ENCODE peak calls at places on chromosome 18, in seven cellular contexts. One of them, this sample, is unnamed.

GRCh38 chr18:33051397-33051796 is 278.6 kb upstream of the KLHL14 start:
- DNase-seq in kidney epithelial cell: no peak
- DNase-seq in HFF-Myc: no peak
- DNase-seq in body of pancreas: peak; percentile 36
- DNase-seq in Peyer's patch: no peak
- DNase-seq in fibroblast of pulmonary artery: peak; percentile 17
- DNase-seq in astrocyte of the spinal cord: no peak
- DNase-seq in this sample: peak; percentile 0

GRCh38 chr18:62499263-62499650 is 23.6 kb upstream of the ZCCHC2 start:
- DNase-seq in kidney epithelial cell: no peak
- DNase-seq in HFF-Myc: no peak
- DNase-seq in body of pancreas: no peak
- DNase-seq in Peyer's patch: no peak
- DNase-seq in fibroblast of pulmonary artery: no peak
- DNase-seq in astrocyte of the spinal cord: no peak
- DNase-seq in this sample: no peak

GRCh38 chr18:21389903-21390302 is 147.9 kb downstream of the GREB1L start:
- DNase-seq in kidney epithelial cell: no peak
- DNase-seq in HFF-Myc: no peak
- DNase-seq in body of pancreas: no peak
- DNase-seq in Peyer's patch: no peak
- DNase-seq in fibroblast of pulmonary artery: no peak
- DNase-seq in astrocyte of the spinal cord: no peak
- DNase-seq in this sample: no peak

GRCh38 chr18:75135158-75135725 is 73.7 kb downstream of the PTGR3 start:
- DNase-seq in kidney epithelial cell: no peak
- DNase-seq in HFF-Myc: no peak
- DNase-seq in body of pancreas: no peak
- DNase-seq in Peyer's patch: no peak
- DNase-seq in fibroblast of pulmonary artery: no peak
- DNase-seq in astrocyte of the spinal cord: no peak
- DNase-seq in this sample: no peak

GRCh38 chr18:60259052-60259681 is 113.4 kb downstream of the MC4R start:
- DNase-seq in kidney epithelial cell: no peak
- DNase-seq in HFF-Myc: peak; percentile 4
- DNase-seq in body of pancreas: no peak
- DNase-seq in Peyer's patch: no peak
- DNase-seq in fibroblast of pulmonary artery: peak; percentile 50
- DNase-seq in astrocyte of the spinal cord: peak; percentile 51
- DNase-seq in this sample: peak; percentile 13

GRCh38 chr18:41809652-41810051 is 145.4 kb upstream of the PIK3C3 start:
- DNase-seq in kidney epithelial cell: no peak
- DNase-seq in HFF-Myc: no peak
- DNase-seq in body of pancreas: no peak
- DNase-seq in Peyer's patch: no peak
- DNase-seq in fibroblast of pulmonary artery: peak; percentile 1
- DNase-seq in astrocyte of the spinal cord: no peak
- DNase-seq in this sample: no peak

GRCh38 chr18:1383465-1383864 is 478.8 kb downstream of the ADCYAP1 start:
- DNase-seq in kidney epithelial cell: no peak
- DNase-seq in HFF-Myc: no peak
- DNase-seq in body of pancreas: peak; percentile 5
- DNase-seq in Peyer's patch: no peak
- DNase-seq in fibroblast of pulmonary artery: no peak
- DNase-seq in astrocyte of the spinal cord: no peak
- DNase-seq in this sample: no peak

GRCh38 chr18:58535340-58536186 is 93.3 kb downstream of the ALPK2 start:
- DNase-seq in kidney epithelial cell: no peak
- DNase-seq in HFF-Myc: no peak
- DNase-seq in body of pancreas: no peak
- DNase-seq in Peyer's patch: no peak
- DNase-seq in fibroblast of pulmonary artery: peak; percentile 64
- DNase-seq in astrocyte of the spinal cord: no peak
- DNase-seq in this sample: no peak

GRCh38 chr18:10579079-10579867 is 53.4 kb downstream of the NAPG start:
- DNase-seq in kidney epithelial cell: no peak
- DNase-seq in HFF-Myc: no peak
- DNase-seq in body of pancreas: no peak
- DNase-seq in Peyer's patch: no peak
- DNase-seq in fibroblast of pulmonary artery: peak; percentile 47
- DNase-seq in astrocyte of the spinal cord: peak; percentile 16
- DNase-seq in this sample: peak; percentile 72

GRCh38 chr18:10570622-10571021 is 44.8 kb downstream of the NAPG start:
- DNase-seq in kidney epithelial cell: no peak
- DNase-seq in HFF-Myc: no peak
- DNase-seq in body of pancreas: no peak
- DNase-seq in Peyer's patch: no peak
- DNase-seq in fibroblast of pulmonary artery: no peak
- DNase-seq in astrocyte of the spinal cord: no peak
- DNase-seq in this sample: no peak

GRCh38 chr18:65876310-65876709 is 125.5 kb downstream of the CDH7 start:
- DNase-seq in kidney epithelial cell: no peak
- DNase-seq in HFF-Myc: no peak
- DNase-seq in body of pancreas: no peak
- DNase-seq in Peyer's patch: no peak
- DNase-seq in fibroblast of pulmonary artery: no peak
- DNase-seq in astrocyte of the spinal cord: no peak
- DNase-seq in this sample: no peak

GRCh38 chr18:44682871-44683221 is 2.2 kb downstream of the SETBP1 start:
- DNase-seq in kidney epithelial cell: no peak
- DNase-seq in HFF-Myc: no peak
- DNase-seq in body of pancreas: peak; percentile 65
- DNase-seq in Peyer's patch: no peak
- DNase-seq in fibroblast of pulmonary artery: no peak
- DNase-seq in astrocyte of the spinal cord: peak; percentile 38
- DNase-seq in this sample: peak; percentile 46

GRCh38 chr18:61797691-61798590 is 94.9 kb downstream of the RNF152 start:
- DNase-seq in kidney epithelial cell: no peak
- DNase-seq in HFF-Myc: no peak
- DNase-seq in body of pancreas: no peak
- DNase-seq in Peyer's patch: no peak
- DNase-seq in fibroblast of pulmonary artery: no peak
- DNase-seq in astrocyte of the spinal cord: no peak
- DNase-seq in this sample: no peak

GRCh38 chr18:74949611-74950010 is 259.3 kb downstream of the PTGR3 start:
- DNase-seq in kidney epithelial cell: no peak
- DNase-seq in HFF-Myc: no peak
- DNase-seq in body of pancreas: no peak
- DNase-seq in Peyer's patch: no peak
- DNase-seq in fibroblast of pulmonary artery: no peak
- DNase-seq in astrocyte of the spinal cord: no peak
- DNase-seq in this sample: no peak

GRCh38 chr18:54069729-54070128 is 154.7 kb downstream of the MBD2 start:
- DNase-seq in kidney epithelial cell: no peak
- DNase-seq in HFF-Myc: no peak
- DNase-seq in body of pancreas: no peak
- DNase-seq in Peyer's patch: no peak
- DNase-seq in fibroblast of pulmonary artery: no peak
- DNase-seq in astrocyte of the spinal cord: no peak
- DNase-seq in this sample: no peak

GRCh38 chr18:54109131-54109683 is 115.3 kb downstream of the MBD2 start:
- DNase-seq in kidney epithelial cell: no peak
- DNase-seq in HFF-Myc: no peak
- DNase-seq in body of pancreas: no peak
- DNase-seq in Peyer's patch: no peak
- DNase-seq in fibroblast of pulmonary artery: no peak
- DNase-seq in astrocyte of the spinal cord: no peak
- DNase-seq in this sample: peak; percentile 40

GRCh38 chr18:58776084-58776483 is 88.6 kb upstream of the ZNF532 start:
- DNase-seq in kidney epithelial cell: no peak
- DNase-seq in HFF-Myc: no peak
- DNase-seq in body of pancreas: no peak
- DNase-seq in Peyer's patch: no peak
- DNase-seq in fibroblast of pulmonary artery: peak; percentile 40
- DNase-seq in astrocyte of the spinal cord: no peak
- DNase-seq in this sample: no peak

GRCh38 chr18:58350526-58350925 is 278.4 kb downstream of the ALPK2 start:
- DNase-seq in kidney epithelial cell: no peak
- DNase-seq in HFF-Myc: no peak
- DNase-seq in body of pancreas: no peak
- DNase-seq in Peyer's patch: no peak
- DNase-seq in fibroblast of pulmonary artery: no peak
- DNase-seq in astrocyte of the spinal cord: no peak
- DNase-seq in this sample: no peak

GRCh38 chr18:35713545-35713944 is 132.0 kb downstream of the GALNT1 start:
- DNase-seq in kidney epithelial cell: no peak
- DNase-seq in HFF-Myc: peak; percentile 86
- DNase-seq in body of pancreas: no peak
- DNase-seq in Peyer's patch: no peak
- DNase-seq in fibroblast of pulmonary artery: peak; percentile 69
- DNase-seq in astrocyte of the spinal cord: peak; percentile 67
- DNase-seq in this sample: peak; percentile 84
- H3K4me3 ChIP-seq in kidney epithelial cell: no peak overlapping the region
- H3K4me3 ChIP-seq in HFF-Myc: no peak overlapping the region
- H3K4me3 ChIP-seq in body of pancreas: no peak overlapping the region
- H3K4me3 ChIP-seq in Peyer's patch: no peak overlapping the region
- H3K4me3 ChIP-seq in fibroblast of pulmonary artery: no peak overlapping the region
- H3K4me3 ChIP-seq in astrocyte of the spinal cord: no peak overlapping the region
- H3K4me3 ChIP-seq in this sample: no peak overlapping the region

GRCh38 chr18:55338955-55339662 is 248.9 kb downstream of the TCF4 start:
- DNase-seq in kidney epithelial cell: no peak
- DNase-seq in HFF-Myc: no peak
- DNase-seq in body of pancreas: no peak
- DNase-seq in Peyer's patch: no peak
- DNase-seq in fibroblast of pulmonary artery: no peak
- DNase-seq in astrocyte of the spinal cord: no peak
- DNase-seq in this sample: no peak
- TF ChIP-seq CTCF in kidney epithelial cell: no peak
- TF ChIP-seq CTCF in HFF-Myc: no peak
- TF ChIP-seq CTCF in body of pancreas: no peak
- TF ChIP-seq CTCF in Peyer's patch: no peak
- TF ChIP-seq CTCF in fibroblast of pulmonary artery: peak; percentile 18
- TF ChIP-seq CTCF in astrocyte of the spinal cord: peak; percentile 27
- TF ChIP-seq CTCF in this sample: peak; percentile 10

GRCh38 chr18:9417081-9417841 is 58.1 kb upstream of the RALBP1 start:
- DNase-seq in kidney epithelial cell: peak; percentile 69
- DNase-seq in HFF-Myc: no peak
- DNase-seq in body of pancreas: peak; percentile 34
- DNase-seq in Peyer's patch: no peak
- DNase-seq in fibroblast of pulmonary artery: peak; percentile 67
- DNase-seq in astrocyte of the spinal cord: peak; percentile 74
- DNase-seq in this sample: peak; percentile 51
- H3K4me3 ChIP-seq in kidney epithelial cell: no peak overlapping the region
- H3K4me3 ChIP-seq in HFF-Myc: no peak overlapping the region
- H3K4me3 ChIP-seq in body of pancreas: no peak overlapping the region
- H3K4me3 ChIP-seq in Peyer's patch: no peak overlapping the region
- H3K4me3 ChIP-seq in fibroblast of pulmonary artery: no peak overlapping the region
- H3K4me3 ChIP-seq in astrocyte of the spinal cord: no peak overlapping the region
- H3K4me3 ChIP-seq in this sample: no peak overlapping the region

GRCh38 chr18:79639072-79639829 is 40.4 kb upstream of the CTDP1 start:
- DNase-seq in kidney epithelial cell: no peak
- DNase-seq in HFF-Myc: no peak
- DNase-seq in body of pancreas: no peak
- DNase-seq in Peyer's patch: no peak
- DNase-seq in fibroblast of pulmonary artery: peak; percentile 14
- DNase-seq in astrocyte of the spinal cord: no peak
- DNase-seq in this sample: no peak
- TF ChIP-seq CTCF in kidney epithelial cell: no peak
- TF ChIP-seq CTCF in HFF-Myc: no peak
- TF ChIP-seq CTCF in body of pancreas: no peak
- TF ChIP-seq CTCF in Peyer's patch: no peak
- TF ChIP-seq CTCF in fibroblast of pulmonary artery: no peak
- TF ChIP-seq CTCF in astrocyte of the spinal cord: no peak
- TF ChIP-seq CTCF in this sample: no peak